ENCODE peak calls at places on chromosomes 4 and X, in five cellular contexts. O is GM12891, B is H1, D is HepG2, Y is K562. L is an unnamed sample.

GRCh38 chr4:139815646-139816601 is 150.3 kb downstream of the MGST2 start:
- DNase-seq in Y (no peak), D (no peak), B (no peak), O (no peak), L (no peak)

GRCh38 chr4:42512226-42512625 is 114.9 kb downstream of the SHISA3 start:
- DNase-seq in B (no peak), Y (no peak), O (no peak), D (no peak), L (no peak)

GRCh38 chrX:13377537-13377936 is 57.7 kb upstream of the ATXN3L start:
- DNase-seq in B (no peak), O (no peak), D (no peak), Y (no peak), L (no peak)

GRCh38 chrX:139554367-139554766 is 23.8 kb downstream of the F9 start:
- DNase-seq in O (no peak), D (no peak), Y (no peak), B (no peak), L (no peak)

GRCh38 chr4:11698846-11699590 is 270.3 kb upstream of the HS3ST1 start:
- DNase-seq in D (no peak), O (no peak), Y (no peak), B (no peak), L (no peak)

GRCh38 chrX:150459168-150459567 is 96.1 kb downstream of the MAMLD1 start:
- DNase-seq in D (no peak), Y (no peak), O (no peak), B (no peak), L (no peak)

GRCh38 chr4:17580969-17581368 is 4.0 kb downstream of the LAP3 start:
- DNase-seq in O (no peak), D (no peak), B (no peak), Y (no peak), L (no peak)

GRCh38 chrX:136452614-136453013 is 35.1 kb upstream of the BRS3 start:
- DNase-seq in D (no peak), Y (no peak), O (no peak), B (no peak), L (no peak)

GRCh38 chr4:94413085-94413685 is 38.6 kb upstream of the PDLIM5 start:
- DNase-seq in O (no peak), D (no peak), Y (no peak), B (no peak), L (no peak)

GRCh38 chr4:2862528-2862927 is 18.9 kb downstream of the ADD1 start:
- DNase-seq in O (no peak), Y (peak), D (no peak), B (peak), L (no peak)

GRCh38 chr4:123547167-123547817 is 150.7 kb downstream of the SPRY1 start:
- DNase-seq in Y (peak), B (peak), D (no peak), O (no peak), L (no peak)

GRCh38 chr4:183747931-183748664 is 89.0 kb downstream of the TRAPPC11 start:
- DNase-seq in O (no peak), B (no peak), D (no peak), Y (no peak), L (no peak)

GRCh38 chrX:51737062-51737461 is 6.2 kb upstream of the GSPT2 start:
- DNase-seq in Y (no peak), D (no peak), B (no peak), O (no peak), L (no peak)

GRCh38 chr4:110668463-110669245 is 45.8 kb upstream of the PITX2 start:
- DNase-seq in O (no peak), B (no peak), D (no peak), Y (no peak), L (no peak)

GRCh38 chrX:110045988-110046387 is 43.1 kb downstream of the TMEM164 start:
- DNase-seq in B (no peak), O (no peak), Y (no peak), D (peak), L (no peak)

GRCh38 chr4:158253350-158253980 is 43.2 kb downstream of the TMEM144 start:
- DNase-seq in Y (no peak), O (no peak), B (no peak), D (peak), L (peak)

GRCh38 chr4:156981262-156981661 is 9.7 kb upstream of the PDGFC start:
- DNase-seq in Y (no peak), B (no peak), D (no peak), O (no peak), L (no peak)

GRCh38 chrX:12779534-12779933 is 11.7 kb upstream of the PRPS2 start:
- DNase-seq in O (no peak), B (no peak), D (peak), Y (no peak), L (no peak)

GRCh38 chr4:105462042-105462421 is 11.8 kb downstream of the PPA2 start:
- DNase-seq in Y (no peak), O (no peak), D (no peak), B (no peak), L (no peak)

GRCh38 chr4:105462610-105463009 is 11.3 kb downstream of the PPA2 start:
- DNase-seq in O (no peak), B (no peak), D (no peak), Y (no peak), L (no peak)

GRCh38 chr4:105460306-105460705 is 13.6 kb downstream of the PPA2 start:
- DNase-seq in D (no peak), Y (no peak), B (no peak), O (no peak), L (no peak)

GRCh38 chr4:105457997-105458396 is 15.9 kb downstream of the PPA2 start:
- DNase-seq in B (no peak), D (no peak), O (no peak), Y (no peak), L (no peak)

GRCh38 chr4:105461221-105462041 is 12.4 kb downstream of the PPA2 start:
- DNase-seq in Y (peak), B (no peak), O (no peak), D (no peak), L (no peak)
- TF ChIP-seq POLR2A in Y (no peak), B (no peak), O (no peak), D (no peak), L (no peak)

GRCh38 chrX:10618911-10619310 is 1.5 kb downstream of the MID1 start:
- DNase-seq in Y (no peak), D (no peak), B (no peak), O (no peak), L (no peak)
- TF ChIP-seq TAF1 in Y (no peak), D (no peak), B (no peak), O (no peak), L (no peak)

GRCh38 chr4:113760852-113761681 is 471 bp downstream of the CAMK2D start:
- DNase-seq in Y (no peak), D (peak), B (no peak), O (peak), L (peak)
- TF ChIP-seq POLR2AphosphoS5 in Y (no peak), D (peak), B (peak), O (no peak), L (no peak)

DNA sequence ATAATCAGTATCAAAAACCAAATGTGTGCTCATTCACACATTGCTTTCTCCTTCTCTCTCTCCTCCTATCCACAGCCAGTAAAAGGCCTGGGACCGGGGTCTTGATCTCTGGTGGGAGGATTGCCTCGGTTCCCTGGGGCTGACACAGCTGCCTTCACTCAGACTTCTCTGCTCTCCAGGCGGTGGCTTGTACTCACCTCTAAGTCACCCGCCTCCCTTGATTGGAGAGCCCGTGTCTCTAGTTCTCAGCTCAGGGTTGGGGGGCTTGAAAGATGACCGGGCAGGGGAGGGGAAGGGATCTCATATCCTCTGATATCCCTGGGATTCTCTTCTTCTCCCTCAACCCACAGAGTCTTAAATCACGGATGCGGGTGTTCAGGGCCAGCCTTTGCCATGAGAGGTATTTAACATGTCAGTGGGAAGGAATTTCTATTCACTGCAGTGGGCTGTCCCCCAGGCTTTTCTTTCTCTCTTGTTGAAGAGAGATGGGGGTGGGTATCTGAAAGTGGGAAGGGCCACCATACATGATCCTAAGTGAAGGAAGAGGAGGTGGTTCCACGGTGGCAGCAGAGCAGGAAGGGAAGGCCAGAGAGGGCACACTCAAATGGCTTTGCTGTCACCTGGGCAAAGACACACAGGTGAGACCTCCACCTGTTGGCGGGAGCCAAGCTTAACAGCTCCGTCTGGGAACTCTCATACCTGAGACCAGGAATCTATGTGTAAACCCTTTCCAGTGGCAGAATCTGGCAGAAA is 49.1 kb downstream of the RHOH start:
- DNase-seq in O (no peak), B (no peak), Y (no peak), D (no peak), L (no peak)
- TF ChIP-seq POLR2A in O (peak), B (no peak), Y (peak), D (no peak), L (peak)

GRCh38 chr4:147853706-147854105 is 121.8 kb downstream of the ARHGAP10 start:
- DNase-seq in O (no peak), D (no peak), B (no peak), Y (no peak), L (no peak)
- TF ChIP-seq TAF1 in O (no peak), D (no peak), B (no peak), Y (no peak), L (no peak)

GRCh38 chr4:147480891-147481576 is at the start of gene EDNRA:
- DNase-seq in Y (no peak), D (no peak), B (no peak), O (no peak), L (no peak)

GRCh38 chr4:147481577-147482109 is 746 bp downstream of the EDNRA start:
- DNase-seq in D (no peak), Y (no peak), O (no peak), B (no peak), L (no peak)

GRCh38 chr4:147480502-147480890 is 401 bp upstream of the EDNRA start:
- DNase-seq in D (no peak), B (no peak), O (no peak), Y (no peak), L (no peak)

GRCh38 chr4:147479376-147479775 is 1.5 kb upstream of the EDNRA start:
- DNase-seq in Y (no peak), B (no peak), O (no peak), D (no peak), L (no peak)

GRCh38 chr4:147479817-147480216 is 1.1 kb upstream of the EDNRA start:
- DNase-seq in Y (no peak), O (no peak), D (no peak), B (no peak), L (no peak)
- TF ChIP-seq POLR2AphosphoS5 in Y (no peak), O (no peak), D (no peak), B (no peak), L (no peak)

L was measured in GM12892.